ENCODE peak calls at places on chromosomes 2 and 18, in six cellular contexts. T is activated CD4-positive, alpha-beta T cell treated with anti-CD3 and anti-CD28 coated beads, Interleukin-2, amount 50 U/mL, for 48 hours; M is RPMI8226; V is stimulated activated CD4-positive, alpha-beta T cell treated with anti-CD3 and anti-CD28 coated beads, Interleukin-4, amount 100 ng/mL, for 48 hours; F is NB4; C is amygdala. L is an unnamed sample.

GRCh38 chr2:28398101-28398834 is 5.6 kb downstream of the FOSL2 start:
- DNase-seq in F (no peak), T (no peak), V (no peak), C (peak; percentile 11), M (no peak), L (no peak)

GRCh38 chr2:211085056-211085680 is 528.8 kb downstream of the CPS1 start:
- DNase-seq in T (no peak), F (peak; percentile 36), V (no peak), C (no peak), M (peak; percentile 64), L (peak; percentile 10)

GRCh38 chr2:182949572-182950189 is 83.2 kb upstream of the FRZB start:
- DNase-seq in V (no peak), M (no peak), T (no peak), F (peak; percentile 12), C (no peak), L (no peak)

GRCh38 chr2:68093634-68094033 is 30.8 kb upstream of the C1D start:
- DNase-seq in V (no peak), T (no peak), F (no peak), C (no peak), M (no peak), L (no peak)

GRCh38 chr2:63862802-63863201 is 21.1 kb downstream of the UGP2 start:
- DNase-seq in F (no peak), C (no peak), M (no peak), T (no peak), V (no peak), L (no peak)

GRCh38 chr2:176136375-176137248 is 7.1 kb downstream of the HOXD8 start:
- DNase-seq in T (peak; percentile 3), V (no peak), C (no peak), F (peak; percentile 38), M (no peak), L (no peak)

GRCh38 chr18:76521367-76521766 is 26.3 kb upstream of the ZNF516 start:
- DNase-seq in C (no peak), T (no peak), F (no peak), V (no peak), M (no peak), L (no peak)

GRCh38 chr18:39359636-39360035 is 1794.0 kb upstream of the CELF4 start:
- DNase-seq in C (no peak), V (no peak), M (no peak), T (no peak), F (no peak), L (no peak)

GRCh38 chr2:30678410-30679137 is 128.7 kb downstream of the CAPN13 start:
- DNase-seq in C (no peak), T (no peak), V (no peak), M (no peak), F (no peak), L (no peak)

GRCh38 chr18:49708674-49709580 is 104.4 kb downstream of the ACAA2 start:
- DNase-seq in F (no peak), C (no peak), T (no peak), V (no peak), M (no peak), L (no peak)

GRCh38 chr2:225104971-225105370 is 62.7 kb upstream of the DOCK10 start:
- DNase-seq in T (no peak), V (no peak), M (no peak), F (no peak), C (no peak), L (no peak)

GRCh38 chr2:20519309-20519708 is 72.4 kb downstream of the RHOB start:
- DNase-seq in T (no peak), F (no peak), C (no peak), M (no peak), V (no peak), L (no peak)

GRCh38 chr18:3466051-3466450 is 16.1 kb downstream of the TGIF1 start:
- DNase-seq in V (no peak), M (no peak), T (no peak), C (no peak), F (peak; percentile 64), L (no peak)

GRCh38 chr18:36338420-36338933 is 41.0 kb downstream of the FHOD3 start:
- DNase-seq in V (no peak), T (no peak), C (no peak), F (no peak), M (no peak), L (no peak)

GRCh38 chr18:46536215-46536874 is 120.7 kb downstream of the LOXHD1 start:
- DNase-seq in F (no peak), T (no peak), C (peak; percentile 7), M (no peak), V (no peak), L (no peak)

GRCh38 chr2:44572196-44572900 is 210.6 kb downstream of the CAMKMT start:
- DNase-seq in F (no peak), M (no peak), C (no peak), V (no peak), T (no peak), L (no peak)

GRCh38 chr2:175620035-175620434 is 382.0 kb downstream of the LNPK start:
- DNase-seq in F (no peak), T (no peak), C (no peak), M (no peak), V (no peak), L (no peak)

GRCh38 chr2:223760838-223761502 is 76.4 kb downstream of the AP1S3 start:
- DNase-seq in C (no peak), M (no peak), T (peak; percentile 49), F (peak; percentile 87), V (peak; percentile 8), L (peak; percentile 22)

GRCh38 chr2:9844036-9844483 is 786 bp downstream of the TAF1B start:
- DNase-seq in M (peak; percentile 35), C (no peak), T (peak; percentile 25), F (no peak), V (no peak), L (no peak)

GRCh38 chr2:54561795-54562592 is 105.9 kb downstream of the SPTBN1 start:
- DNase-seq in M (no peak), C (no peak), V (no peak), F (peak; percentile 58), T (no peak), L (no peak)

GRCh38 chr2:231666171-231667095 is 41.9 kb upstream of the PTMA start:
- DNase-seq in M (no peak), C (peak; percentile 75), V (no peak), T (no peak), F (peak; percentile 100), L (peak; percentile 77)

GRCh38 chr18:6397931-6398566 is 16.7 kb downstream of the L3MBTL4 start:
- DNase-seq in M (no peak), F (no peak), V (no peak), T (no peak), C (no peak), L (no peak)

GRCh38 chr2:72276356-72276755 is 128.7 kb upstream of the CYP26B1 start:
- DNase-seq in M (no peak), C (no peak), V (no peak), T (no peak), F (no peak), L (no peak)

GRCh38 chr2:164840458-164840929 is 1.1 kb downstream of the COBLL1 start:
- DNase-seq in V (no peak), T (peak; percentile 3), F (no peak), M (peak; percentile 50), C (peak; percentile 1), L (no peak)

GRCh38 chr2:237132799-237133198 is 47.1 kb downstream of the COPS8 start:
- DNase-seq in F (peak; percentile 44), M (peak; percentile 23), V (no peak), T (no peak), C (no peak), L (no peak)

GRCh38 chr2:112700004-112700667 is 20.7 kb upstream of the NT5DC4 start:
- DNase-seq in T (no peak), V (no peak), C (no peak), F (peak; percentile 83), M (no peak), L (no peak)